ENCODE peak calls at places on chromosomes 1 and 21, in six cellular contexts. L is H9, W is HCT116, O is IMR-90, E is fibroblast of lung, C is K562. P is an unnamed sample.

GRCh38 chr1:204032642-204033235 is 40.2 kb upstream of the SOX13 start:
- DNase-seq in L (no peak), W (no peak), O (no peak), E (no peak), C (no peak), P (no peak)

GRCh38 chr1:197614916-197615692 is 160.2 kb downstream of the DENND1B start:
- DNase-seq in L (no peak), W (peak; percentile 35), O (peak; percentile 51), E (peak; percentile 53), C (no peak), P (peak; percentile 31)

GRCh38 chr1:227317541-227318002 is 720 bp downstream of the CDC42BPA start:
- DNase-seq in L (peak; percentile 71), W (no peak), O (peak; percentile 61), E (peak; percentile 73), C (peak; percentile 57), P (peak; percentile 65)

GRCh38 chr1:157715736-157716135 is 15.2 kb upstream of the FCRL3 start:
- DNase-seq in L (no peak), W (no peak), O (no peak), E (no peak), C (no peak), P (no peak)

GRCh38 chr1:219352961-219353651 is 179.4 kb downstream of the LYPLAL1 start:
- DNase-seq in L (no peak), W (no peak), O (no peak), E (no peak), C (no peak), P (no peak)

GRCh38 chr1:110570307-110570706 is 35.9 kb downstream of the KCNA2 start:
- DNase-seq in L (no peak), W (no peak), O (no peak), E (no peak), C (no peak), P (no peak)

GRCh38 chr1:226647719-226648118 is 91.4 kb downstream of the ITPKB start:
- DNase-seq in L (no peak), W (no peak), O (no peak), E (no peak), C (no peak), P (no peak)

GRCh38 chr1:179731643-179732042 is 11.4 kb upstream of the FAM163A start:
- DNase-seq in L (no peak), W (no peak), O (no peak), E (no peak), C (no peak), P (no peak)

GRCh38 chr1:53508991-53509663 is 49.9 kb downstream of the DMRTB1 start:
- DNase-seq in L (no peak), W (no peak), O (peak; percentile 56), E (peak; percentile 63), C (peak; percentile 67), P (no peak)

GRCh38 chr1:235673981-235674380 is 24.4 kb upstream of the GNG4 start:
- DNase-seq in L (peak; percentile 71), W (no peak), O (no peak), E (no peak), C (no peak), P (no peak)

GRCh38 chr1:39105841-39106765 is 80.0 kb downstream of the NDUFS5 start:
- DNase-seq in L (peak; percentile 40), W (no peak), O (no peak), E (peak; percentile 51), C (peak; percentile 73), P (peak; percentile 71)

GRCh38 chr21:29218749-29219148 is 80.0 kb upstream of the BACH1 start:
- DNase-seq in L (no peak), W (no peak), O (no peak), E (no peak), C (no peak), P (peak; percentile 67)

GRCh38 chr1:10048601-10049000 is 15.8 kb downstream of the UBE4B start:
- DNase-seq in L (no peak), W (no peak), O (no peak), E (no peak), C (no peak), P (no peak)

GRCh38 chr1:90357980-90358379 is 359.1 kb downstream of the BARHL2 start:
- DNase-seq in L (no peak), W (no peak), O (no peak), E (no peak), C (no peak), P (no peak)

GRCh38 chr1:149942207-149942606 is 5.5 kb upstream of the MTMR11 start:
- DNase-seq in L (peak; percentile 67), W (no peak), O (peak; percentile 41), E (peak; percentile 69), C (peak; percentile 66), P (no peak)

GRCh38 chr1:30929135-30929889 is 20.8 kb upstream of the SDC3 start:
- DNase-seq in L (peak; percentile 73), W (no peak), O (peak; percentile 36), E (peak; percentile 53), C (peak; percentile 74), P (peak; percentile 64)

GRCh38 chr1:182002570-182002969 is 58.9 kb downstream of the ZNF648 start:
- DNase-seq in L (no peak), W (no peak), O (no peak), E (no peak), C (no peak), P (no peak)

GRCh38 chr1:3777078-3777547 is 4.6 kb downstream of the SMIM1 start:
- DNase-seq in L (no peak), W (no peak), O (no peak), E (no peak), C (no peak), P (no peak)

GRCh38 chr1:234089396-234089795 is 184.9 kb downstream of the SLC35F3 start:
- DNase-seq in L (peak; percentile 61), W (no peak), O (no peak), E (no peak), C (peak; percentile 26), P (no peak)
- TF ChIP-seq CTCF in L (peak; percentile 66), W (no peak), O (no peak), E (no peak), C (peak; percentile 33), P (no peak)

GRCh38 chr1:162192323-162192678 is 122.8 kb downstream of the NOS1AP start:
- DNase-seq in L (no peak), W (no peak), O (no peak), E (no peak), C (no peak), P (no peak)
- H3K9ac ChIP-seq in L (no peak overlapping the region), W (no peak overlapping the region), O (no peak overlapping the region), E (no peak overlapping the region), C (no peak overlapping the region), P (no peak overlapping the region)

GRCh38 chr1:115717541-115717940 is 51.0 kb downstream of the CASQ2 start:
- DNase-seq in L (peak; percentile 69), W (peak; percentile 32), O (peak; percentile 15), E (peak; percentile 58), C (peak; percentile 29), P (peak; percentile 32)

GRCh38 chr1:115712911-115713609 is 55.5 kb downstream of the CASQ2 start:
- DNase-seq in L (peak; percentile 43), W (no peak), O (no peak), E (no peak), C (no peak), P (no peak)

GRCh38 chr1:115714572-115715141 is 53.9 kb downstream of the CASQ2 start:
- DNase-seq in L (peak; percentile 47), W (no peak), O (no peak), E (no peak), C (no peak), P (peak; percentile 63)

GRCh38 chr1:115713906-115714305 is 54.6 kb downstream of the CASQ2 start:
- DNase-seq in L (no peak), W (no peak), O (no peak), E (no peak), C (no peak), P (no peak)

GRCh38 chr1:115718011-115718754 is 50.3 kb downstream of the CASQ2 start:
- DNase-seq in L (no peak), W (no peak), O (no peak), E (no peak), C (no peak), P (no peak)
- TF ChIP-seq CTCF in L (no peak), W (no peak), O (no peak), E (no peak), C (no peak), P (no peak)

GRCh38 chr21:41859297-41859980 is 19.7 kb downstream of the PRDM15 start:
- DNase-seq in L (no peak), W (no peak), O (no peak), E (no peak), C (no peak), P (no peak)

GRCh38 chr21:41864311-41865001 is 14.7 kb downstream of the PRDM15 start:
- DNase-seq in L (no peak), W (no peak), O (no peak), E (no peak), C (no peak), P (no peak)

GRCh38 chr21:41861255-41861654 is 17.9 kb downstream of the PRDM15 start:
- DNase-seq in L (no peak), W (no peak), O (no peak), E (no peak), C (no peak), P (no peak)

GRCh38 chr21:41863439-41863740 is 15.8 kb downstream of the PRDM15 start:
- DNase-seq in L (no peak), W (no peak), O (no peak), E (no peak), C (no peak), P (no peak)

GRCh38 chr21:41861987-41862386 is 17.2 kb downstream of the PRDM15 start:
- DNase-seq in L (peak; percentile 46), W (no peak), O (no peak), E (no peak), C (no peak), P (no peak)
- H3K9ac ChIP-seq in L (no peak overlapping the region), W (no peak overlapping the region), O (no peak overlapping the region), E (no peak overlapping the region), C (no peak overlapping the region), P (no peak overlapping the region)

P was measured in colonic mucosa.